ENCODE peak calls at places on chromosomes 7 and 10, in eight cellular contexts. One of them, this sample, is unnamed.

GRCh38 chr10:88261152-88261551 is 322.0 kb downstream of the RNLS start:
- DNase-seq in GM23248: no peak
- DNase-seq in Caco-2: no peak
- DNase-seq in MM.1S: no peak
- DNase-seq in SK-N-SH: no peak
- DNase-seq in fibroblast of lung: no peak
- DNase-seq in endodermal cell: no peak
- DNase-seq in CD8-positive, alpha-beta memory T cell: no peak
- DNase-seq in this sample: no peak

GRCh38 chr10:20407421-20407820 is 489.7 kb downstream of the NEBL start:
- DNase-seq in CD8-positive, alpha-beta memory T cell: no peak
- DNase-seq in GM23248: no peak
- DNase-seq in SK-N-SH: no peak
- DNase-seq in MM.1S: no peak
- DNase-seq in endodermal cell: no peak
- DNase-seq in Caco-2: no peak
- DNase-seq in fibroblast of lung: peak; percentile 72
- DNase-seq in this sample: no peak

GRCh38 chr10:63114031-63114814 is 18.9 kb upstream of the NRBF2 start:
- DNase-seq in SK-N-SH: no peak
- DNase-seq in Caco-2: no peak
- DNase-seq in endodermal cell: no peak
- DNase-seq in MM.1S: no peak
- DNase-seq in GM23248: peak; percentile 94
- DNase-seq in CD8-positive, alpha-beta memory T cell: no peak
- DNase-seq in fibroblast of lung: peak; percentile 97
- DNase-seq in this sample: no peak

GRCh38 chr7:2710256-2710655 is 22.3 kb downstream of the AMZ1 start:
- DNase-seq in endodermal cell: no peak
- DNase-seq in GM23248: no peak
- DNase-seq in fibroblast of lung: no peak
- DNase-seq in MM.1S: peak; percentile 87
- DNase-seq in CD8-positive, alpha-beta memory T cell: peak; percentile 63
- DNase-seq in SK-N-SH: no peak
- DNase-seq in Caco-2: no peak
- DNase-seq in this sample: no peak

GRCh38 chr7:108385834-108386422 is 70.3 kb downstream of the NRCAM start:
- DNase-seq in SK-N-SH: no peak
- DNase-seq in endodermal cell: no peak
- DNase-seq in CD8-positive, alpha-beta memory T cell: no peak
- DNase-seq in GM23248: no peak
- DNase-seq in MM.1S: no peak
- DNase-seq in fibroblast of lung: no peak
- DNase-seq in Caco-2: no peak
- DNase-seq in this sample: no peak

GRCh38 chr10:33174674-33175073 is 159.8 kb downstream of the NRP1 start:
- DNase-seq in MM.1S: no peak
- DNase-seq in Caco-2: no peak
- DNase-seq in fibroblast of lung: no peak
- DNase-seq in CD8-positive, alpha-beta memory T cell: no peak
- DNase-seq in endodermal cell: peak; percentile 13
- DNase-seq in GM23248: peak; percentile 54
- DNase-seq in SK-N-SH: no peak
- DNase-seq in this sample: no peak

GRCh38 chr7:141686670-141687069 is 15.3 kb downstream of the DENND11 start:
- DNase-seq in Caco-2: no peak
- DNase-seq in MM.1S: no peak
- DNase-seq in endodermal cell: no peak
- DNase-seq in SK-N-SH: no peak
- DNase-seq in CD8-positive, alpha-beta memory T cell: no peak
- DNase-seq in fibroblast of lung: no peak
- DNase-seq in GM23248: no peak
- DNase-seq in this sample: no peak

GRCh38 chr7:45421826-45422225 is 152.3 kb upstream of the ADCY1 start:
- DNase-seq in SK-N-SH: no peak
- DNase-seq in CD8-positive, alpha-beta memory T cell: no peak
- DNase-seq in GM23248: no peak
- DNase-seq in Caco-2: no peak
- DNase-seq in endodermal cell: no peak
- DNase-seq in MM.1S: no peak
- DNase-seq in fibroblast of lung: peak; percentile 9
- DNase-seq in this sample: no peak

GRCh38 chr7:158638001-158638400 is 50.4 kb upstream of the PTPRN2 start:
- DNase-seq in SK-N-SH: no peak
- DNase-seq in Caco-2: no peak
- DNase-seq in fibroblast of lung: no peak
- DNase-seq in GM23248: no peak
- DNase-seq in CD8-positive, alpha-beta memory T cell: no peak
- DNase-seq in endodermal cell: no peak
- DNase-seq in MM.1S: no peak
- DNase-seq in this sample: no peak

GRCh38 chr7:90931996-90932912 is 332.0 kb upstream of the FZD1 start:
- DNase-seq in SK-N-SH: no peak
- DNase-seq in Caco-2: no peak
- DNase-seq in MM.1S: peak; percentile 95
- DNase-seq in GM23248: peak; percentile 11
- DNase-seq in fibroblast of lung: no peak
- DNase-seq in CD8-positive, alpha-beta memory T cell: no peak
- DNase-seq in endodermal cell: no peak
- DNase-seq in this sample: no peak

GRCh38 chr7:48617988-48618387 is 306.4 kb upstream of the CDC14C start:
- DNase-seq in GM23248: no peak
- DNase-seq in fibroblast of lung: no peak
- DNase-seq in CD8-positive, alpha-beta memory T cell: no peak
- DNase-seq in Caco-2: no peak
- DNase-seq in SK-N-SH: no peak
- DNase-seq in MM.1S: no peak
- DNase-seq in endodermal cell: no peak
- DNase-seq in this sample: no peak

GRCh38 chr7:32761451-32762320 is 129.9 kb downstream of the KBTBD2 start:
- DNase-seq in MM.1S: no peak
- DNase-seq in CD8-positive, alpha-beta memory T cell: no peak
- DNase-seq in Caco-2: no peak
- DNase-seq in fibroblast of lung: no peak
- DNase-seq in endodermal cell: peak; percentile 67
- DNase-seq in GM23248: peak; percentile 17
- DNase-seq in SK-N-SH: peak; percentile 30
- DNase-seq in this sample: no peak

GRCh38 chr7:100957832-100958421 is 8.6 kb downstream of the MUC3A start:
- DNase-seq in CD8-positive, alpha-beta memory T cell: no peak
- DNase-seq in endodermal cell: no peak
- DNase-seq in Caco-2: no peak
- DNase-seq in fibroblast of lung: peak; percentile 15
- DNase-seq in MM.1S: no peak
- DNase-seq in SK-N-SH: no peak
- DNase-seq in GM23248: no peak
- DNase-seq in this sample: no peak

GRCh38 chr10:49387029-49387428 is 8.9 kb downstream of the DRGX start:
- DNase-seq in endodermal cell: no peak
- DNase-seq in CD8-positive, alpha-beta memory T cell: no peak
- DNase-seq in Caco-2: no peak
- DNase-seq in fibroblast of lung: peak; percentile 66
- DNase-seq in GM23248: peak; percentile 97
- DNase-seq in SK-N-SH: no peak
- DNase-seq in MM.1S: no peak
- DNase-seq in this sample: no peak

GRCh38 chr10:103849880-103850571 is 5.3 kb downstream of the SH3PXD2A start:
- DNase-seq in CD8-positive, alpha-beta memory T cell: no peak
- DNase-seq in SK-N-SH: no peak
- DNase-seq in fibroblast of lung: peak; percentile 94
- DNase-seq in endodermal cell: no peak
- DNase-seq in MM.1S: no peak
- DNase-seq in Caco-2: peak; percentile 6
- DNase-seq in GM23248: peak; percentile 97
- DNase-seq in this sample: no peak

GRCh38 chr10:11231285-11231684 is 213.6 kb downstream of the CELF2 start:
- DNase-seq in fibroblast of lung: no peak
- DNase-seq in Caco-2: no peak
- DNase-seq in GM23248: no peak
- DNase-seq in CD8-positive, alpha-beta memory T cell: no peak
- DNase-seq in endodermal cell: no peak
- DNase-seq in SK-N-SH: no peak
- DNase-seq in MM.1S: no peak
- DNase-seq in this sample: no peak

GRCh38 chr7:45646207-45646821 is 72.1 kb downstream of the ADCY1 start:
- DNase-seq in MM.1S: no peak
- DNase-seq in endodermal cell: peak; percentile 19
- DNase-seq in Caco-2: no peak
- DNase-seq in GM23248: no peak
- DNase-seq in CD8-positive, alpha-beta memory T cell: no peak
- DNase-seq in fibroblast of lung: no peak
- DNase-seq in SK-N-SH: no peak
- DNase-seq in this sample: no peak

GRCh38 chr7:128056901-128057300 is 25.7 kb upstream of the LRRC4 start:
- DNase-seq in GM23248: peak; percentile 60
- DNase-seq in SK-N-SH: no peak
- DNase-seq in endodermal cell: no peak
- DNase-seq in MM.1S: no peak
- DNase-seq in fibroblast of lung: peak; percentile 57
- DNase-seq in Caco-2: no peak
- DNase-seq in CD8-positive, alpha-beta memory T cell: no peak
- DNase-seq in this sample: no peak

GRCh38 chr10:28496481-28496961 is 36.4 kb upstream of the WAC start:
- DNase-seq in CD8-positive, alpha-beta memory T cell: no peak
- DNase-seq in MM.1S: no peak
- DNase-seq in GM23248: no peak
- DNase-seq in fibroblast of lung: no peak
- DNase-seq in endodermal cell: no peak
- DNase-seq in SK-N-SH: no peak
- DNase-seq in Caco-2: peak; percentile 79
- DNase-seq in this sample: no peak

GRCh38 chr7:137443616-137444015 is 100.1 kb upstream of the PTN start:
- DNase-seq in endodermal cell: no peak
- DNase-seq in GM23248: peak; percentile 66
- DNase-seq in Caco-2: no peak
- DNase-seq in SK-N-SH: no peak
- DNase-seq in CD8-positive, alpha-beta memory T cell: no peak
- DNase-seq in fibroblast of lung: peak; percentile 85
- DNase-seq in MM.1S: peak; percentile 32
- DNase-seq in this sample: no peak

GRCh38 chr7:36090976-36091375 is 62.1 kb upstream of the EEPD1 start:
- DNase-seq in CD8-positive, alpha-beta memory T cell: no peak
- DNase-seq in GM23248: no peak
- DNase-seq in fibroblast of lung: no peak
- DNase-seq in endodermal cell: no peak
- DNase-seq in Caco-2: no peak
- DNase-seq in SK-N-SH: no peak
- DNase-seq in MM.1S: no peak
- DNase-seq in this sample: no peak

GRCh38 chr7:8214162-8214897 is 47.6 kb downstream of the ICA1 start:
- DNase-seq in endodermal cell: no peak
- DNase-seq in CD8-positive, alpha-beta memory T cell: no peak
- DNase-seq in MM.1S: no peak
- DNase-seq in Caco-2: no peak
- DNase-seq in GM23248: peak; percentile 46
- DNase-seq in SK-N-SH: no peak
- DNase-seq in fibroblast of lung: peak; percentile 64
- DNase-seq in this sample: no peak

GRCh38 chr7:92296898-92297435 is 51.2 kb downstream of the ANKIB1 start:
- DNase-seq in CD8-positive, alpha-beta memory T cell: no peak
- DNase-seq in fibroblast of lung: no peak
- DNase-seq in endodermal cell: no peak
- DNase-seq in SK-N-SH: no peak
- DNase-seq in MM.1S: no peak
- DNase-seq in Caco-2: no peak
- DNase-seq in GM23248: no peak
- DNase-seq in this sample: no peak

GRCh38 chr7:135748770-135749169 is at the start of gene FAM180A:
- DNase-seq in SK-N-SH: no peak
- DNase-seq in CD8-positive, alpha-beta memory T cell: no peak
- DNase-seq in GM23248: peak; percentile 94
- DNase-seq in endodermal cell: no peak
- DNase-seq in MM.1S: no peak
- DNase-seq in Caco-2: no peak
- DNase-seq in fibroblast of lung: peak; percentile 95
- DNase-seq in this sample: no peak

GRCh38 chr7:142300689-142301088 is 42.8 kb upstream of the PRSS58 start:
- DNase-seq in MM.1S: no peak
- DNase-seq in CD8-positive, alpha-beta memory T cell: no peak
- DNase-seq in GM23248: no peak
- DNase-seq in endodermal cell: peak; percentile 92
- DNase-seq in fibroblast of lung: no peak
- DNase-seq in SK-N-SH: peak; percentile 23
- DNase-seq in Caco-2: no peak
- DNase-seq in this sample: peak; percentile 75

GRCh38 chr10:132989476-132990415 is 47.4 kb upstream of the CFAP46 start:
- DNase-seq in GM23248: no peak
- DNase-seq in MM.1S: no peak
- DNase-seq in endodermal cell: no peak
- DNase-seq in CD8-positive, alpha-beta memory T cell: no peak
- DNase-seq in SK-N-SH: no peak
- DNase-seq in Caco-2: no peak
- DNase-seq in fibroblast of lung: no peak
- DNase-seq in this sample: no peak
- H3K36me3 ChIP-seq in GM23248: no peaks in the 10 kb centered on the region
- H3K36me3 ChIP-seq in MM.1S: no peaks in the 10 kb centered on the region
- H3K36me3 ChIP-seq in endodermal cell: no peaks in the 10 kb centered on the region
- H3K36me3 ChIP-seq in CD8-positive, alpha-beta memory T cell: no peaks in the 10 kb centered on the region
- H3K36me3 ChIP-seq in SK-N-SH: no peaks in the 10 kb centered on the region
- H3K36me3 ChIP-seq in Caco-2: no peaks in the 10 kb centered on the region
- H3K36me3 ChIP-seq in fibroblast of lung: no peaks in the 10 kb centered on the region
- H3K36me3 ChIP-seq in this sample: no peaks in the 10 kb centered on the region

GRCh38 chr7:99001482-99002145 is 123.3 kb downstream of the TRRAP start:
- DNase-seq in SK-N-SH: no peak
- DNase-seq in fibroblast of lung: no peak
- DNase-seq in Caco-2: no peak
- DNase-seq in MM.1S: no peak
- DNase-seq in GM23248: no peak
- DNase-seq in endodermal cell: no peak
- DNase-seq in CD8-positive, alpha-beta memory T cell: no peak
- DNase-seq in this sample: no peak
- H3K36me3 ChIP-seq in SK-N-SH: peaks cover 89% of the 10 kb centered on the region
- H3K36me3 ChIP-seq in fibroblast of lung: peaks cover 22% of the 10 kb centered on the region
- H3K36me3 ChIP-seq in Caco-2: peaks cover 3% of the 10 kb centered on the region
- H3K36me3 ChIP-seq in MM.1S: peaks cover 8% of the 10 kb centered on the region
- H3K36me3 ChIP-seq in GM23248: peaks cover 20% of the 10 kb centered on the region
- H3K36me3 ChIP-seq in endodermal cell: peaks cover 79% of the 10 kb centered on the region
- H3K36me3 ChIP-seq in CD8-positive, alpha-beta memory T cell: peaks cover 31% of the 10 kb centered on the region
- H3K36me3 ChIP-seq in this sample: peaks cover 74% of the 10 kb centered on the region

GRCh38 chr7:149588930-149589329 is 91.3 kb upstream of the ZNF746 start:
- DNase-seq in CD8-positive, alpha-beta memory T cell: no peak
- DNase-seq in MM.1S: no peak
- DNase-seq in fibroblast of lung: no peak
- DNase-seq in Caco-2: no peak
- DNase-seq in GM23248: no peak
- DNase-seq in SK-N-SH: no peak
- DNase-seq in endodermal cell: no peak
- DNase-seq in this sample: no peak
- H3K36me3 ChIP-seq in CD8-positive, alpha-beta memory T cell: peaks cover 26% of the 10 kb centered on the region
- H3K36me3 ChIP-seq in MM.1S: peaks cover 13% of the 10 kb centered on the region
- H3K36me3 ChIP-seq in fibroblast of lung: peaks cover 9% of the 10 kb centered on the region
- H3K36me3 ChIP-seq in Caco-2: no peaks in the 10 kb centered on the region
- H3K36me3 ChIP-seq in GM23248: peaks cover 15% of the 10 kb centered on the region
- H3K36me3 ChIP-seq in SK-N-SH: peaks cover 51% of the 10 kb centered on the region
- H3K36me3 ChIP-seq in endodermal cell: peaks cover 65% of the 10 kb centered on the region
- H3K36me3 ChIP-seq in this sample: peaks cover 64% of the 10 kb centered on the region

DNA sequence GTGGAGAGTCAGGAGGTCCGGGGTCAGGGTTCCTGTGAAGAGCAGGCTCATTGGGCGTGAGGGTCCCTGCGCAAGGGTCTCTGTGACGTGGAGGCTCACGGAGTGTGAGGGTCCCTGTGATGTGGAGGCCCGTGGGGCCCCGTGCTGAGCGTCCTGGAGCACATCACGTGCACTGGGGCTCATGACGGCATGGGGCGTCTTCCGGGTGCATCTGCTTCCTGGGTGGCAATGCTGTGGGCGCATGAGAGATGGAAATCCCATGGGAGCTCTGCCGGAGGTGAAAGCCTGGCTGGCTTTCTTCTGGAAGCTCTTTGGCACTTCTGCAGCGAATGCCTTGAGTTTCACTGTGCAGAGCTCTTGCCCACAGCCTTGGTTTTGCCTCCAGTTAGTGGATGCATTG is 71.4 kb downstream of the WDR37 start:
- DNase-seq in GM23248: no peak
- DNase-seq in CD8-positive, alpha-beta memory T cell: no peak
- DNase-seq in SK-N-SH: no peak
- DNase-seq in fibroblast of lung: no peak
- DNase-seq in MM.1S: no peak
- DNase-seq in Caco-2: no peak
- DNase-seq in endodermal cell: no peak
- DNase-seq in this sample: no peak
- H3K36me3 ChIP-seq in GM23248: peaks cover 28% of the 10 kb centered on the region
- H3K36me3 ChIP-seq in CD8-positive, alpha-beta memory T cell: peaks cover 59% of the 10 kb centered on the region
- H3K36me3 ChIP-seq in SK-N-SH: peaks cover 69% of the 10 kb centered on the region
- H3K36me3 ChIP-seq in fibroblast of lung: peaks cover 16% of the 10 kb centered on the region
- H3K36me3 ChIP-seq in MM.1S: peaks cover 3% of the 10 kb centered on the region
- H3K36me3 ChIP-seq in Caco-2: peaks cover 2% of the 10 kb centered on the region
- H3K36me3 ChIP-seq in endodermal cell: peaks cover 60% of the 10 kb centered on the region
- H3K36me3 ChIP-seq in this sample: no peaks in the 10 kb centered on the region

This sample was measured in WERI-Rb-1.